ENCODE peak calls at places on chromosome 15, in five cellular contexts. S is cardiac muscle cell; K is neural progenitor cell; R is naive thymus-derived CD4-positive, alpha-beta T cell; M is adrenal gland. U is an unnamed sample.

GRCh38 chr15:59276225-59277178 is 69.9 kb downstream of the LDHAL6B start:
- DNase-seq in S (no peak), K (no peak), M (no peak), R (no peak), U (no peak)

GRCh38 chr15:46386356-46386755 is 751.5 kb downstream of the SQOR start:
- DNase-seq in R (no peak), M (no peak), K (no peak), S (no peak), U (no peak)

GRCh38 chr15:48250640-48251076 is 44.6 kb downstream of the SLC12A1 start:
- DNase-seq in K (peak; percentile 70), M (peak; percentile 56), S (peak; percentile 88), R (peak; percentile 1), U (peak; percentile 87)

GRCh38 chr15:71538181-71538580 is 272.2 kb upstream of the NR2E3 start:
- DNase-seq in M (no peak), S (no peak), K (no peak), R (no peak), U (no peak)

GRCh38 chr15:72873379-72874233 is 90.0 kb upstream of the ADPGK start:
- DNase-seq in K (no peak), M (no peak), R (no peak), S (no peak), U (no peak)

GRCh38 chr15:76386178-76386577 is 49.6 kb downstream of the ISL2 start:
- DNase-seq in R (no peak), S (no peak), K (no peak), M (no peak), U (no peak)

GRCh38 chr15:77645602-77646001 is 12.9 kb upstream of the LINGO1 start:
- DNase-seq in K (no peak), R (no peak), M (no peak), S (no peak), U (no peak)

GRCh38 chr15:29825205-29825604 is 2.9 kb upstream of the TJP1 start:
- DNase-seq in M (no peak), K (no peak), R (peak; percentile 81), S (peak; percentile 35), U (peak; percentile 81)

GRCh38 chr15:85757939-85758654 is 36.6 kb downstream of the KLHL25 start:
- DNase-seq in M (no peak), R (no peak), S (peak; percentile 53), K (no peak), U (no peak)

GRCh38 chr15:32802296-32802936 is 84.6 kb downstream of the GREM1 start:
- DNase-seq in M (no peak), R (no peak), K (no peak), S (peak; percentile 93), U (no peak)

GRCh38 chr15:96767703-96768434 is 437.4 kb downstream of the NR2F2 start:
- DNase-seq in S (no peak), K (no peak), R (no peak), M (no peak), U (no peak)

GRCh38 chr15:85579011-85579701 is 198.8 kb downstream of the AKAP13 start:
- DNase-seq in M (peak; percentile 38), S (peak; percentile 56), K (no peak), R (no peak), U (no peak)

GRCh38 chr15:60787737-60788513 is 309.0 kb upstream of the ICE2 start:
- DNase-seq in S (no peak), K (no peak), R (no peak), M (no peak), U (no peak)

GRCh38 chr15:72155021-72155621 is 36.9 kb downstream of the SENP8 start:
- DNase-seq in R (no peak), K (no peak), S (peak; percentile 48), M (peak; percentile 85), U (peak; percentile 54)

GRCh38 chr15:56342653-56343052 is 22.6 kb upstream of the TEX9 start:
- DNase-seq in R (no peak), K (no peak), M (no peak), S (peak; percentile 33), U (no peak)

GRCh38 chr15:101481381-101481705 is 8.2 kb downstream of the PCSK6 start:
- DNase-seq in M (no peak), S (no peak), R (no peak), K (no peak), U (no peak)

GRCh38 chr15:46366360-46367007 is 731.7 kb downstream of the SQOR start:
- DNase-seq in S (no peak), K (no peak), M (no peak), R (no peak), U (peak; percentile 10)

GRCh38 chr15:89809093-89809786 is 5.4 kb downstream of the ANPEP start:
- DNase-seq in M (no peak), K (peak; percentile 57), R (no peak), S (peak; percentile 44), U (no peak)

GRCh38 chr15:20353966-20354883 is 187.4 kb downstream of the GOLGA6L6 start:
- DNase-seq in S (no peak), K (no peak), M (no peak), R (no peak), U (no peak)

GRCh38 chr15:43514241-43515057 is 3.0 kb upstream of the MAP1A start:
- DNase-seq in M (no peak), R (peak; percentile 17), S (peak; percentile 30), K (peak; percentile 69), U (peak; percentile 51)

GRCh38 chr15:27828721-27829120 is 270.4 kb downstream of the OCA2 start:
- DNase-seq in S (no peak), R (no peak), K (no peak), M (no peak), U (no peak)

GRCh38 chr15:95208988-95209387 is 977.6 kb downstream of the MCTP2 start:
- DNase-seq in S (peak; percentile 2), R (no peak), M (no peak), K (no peak), U (no peak)

GRCh38 chr15:69462030-69462492 is 9.4 kb downstream of the RPLP1 start:
- DNase-seq in S (no peak), R (no peak), K (no peak), M (peak; percentile 82), U (no peak)

GRCh38 chr15:35289029-35289617 is 204.0 kb upstream of the NANOGP8 start:
- DNase-seq in S (peak; percentile 82), M (peak; percentile 26), K (peak; percentile 63), R (no peak), U (peak; percentile 69)

GRCh38 chr15:69154026-69154425 is 6.4 kb upstream of the GLCE start:
- DNase-seq in M (no peak), S (no peak), K (no peak), R (no peak), U (no peak)

GRCh38 chr15:94079459-94079858 is 151.9 kb upstream of the MCTP2 start:
- DNase-seq in K (no peak), S (no peak), M (no peak), R (no peak), U (no peak)

GRCh38 chr15:59524331-59524731 is 86.3 kb downstream of the FAM81A start:
- DNase-seq in K (peak; percentile 8), S (no peak), M (no peak), R (peak; percentile 40), U (no peak)

DNA sequence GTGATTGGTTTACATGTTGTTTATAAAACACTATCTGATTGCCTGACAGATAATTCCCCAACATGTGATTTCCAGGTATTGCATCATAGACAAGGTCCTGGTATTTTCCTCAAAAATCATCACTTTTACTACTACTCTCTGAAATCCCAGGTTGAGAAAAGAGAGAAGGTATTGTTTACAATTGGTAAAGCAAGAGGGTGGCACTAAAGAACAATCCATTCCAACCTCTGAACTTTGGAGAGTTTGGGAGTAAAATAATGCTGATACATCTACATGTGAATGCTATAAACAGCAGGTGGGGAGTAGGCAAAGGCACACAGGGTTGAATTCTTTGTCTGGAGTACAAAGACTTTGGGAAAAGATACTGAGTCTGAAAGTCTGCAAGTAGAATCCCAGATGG is 134.2 kb downstream of the WDR72 start:
- DNase-seq in K (peak; percentile 84), M (no peak), S (no peak), R (no peak), U (no peak)
- H3K4me1 ChIP-seq in K (peaks cover 28% of the 10 kb centered on the region), M (no peaks in the 10 kb centered on the region), S (no peaks in the 10 kb centered on the region), R (no peaks in the 10 kb centered on the region), U (no peaks in the 10 kb centered on the region)

GRCh38 chr15:31435256-31435781 is 108.7 kb downstream of the KLF13 start:
- DNase-seq in R (peak; percentile 91), S (peak; percentile 89), K (peak; percentile 73), M (peak; percentile 73), U (no peak)
- H3K4me1 ChIP-seq in R (peaks cover 57% of the 10 kb centered on the region), S (peaks cover 6% of the 10 kb centered on the region), K (no peaks in the 10 kb centered on the region), M (no peaks in the 10 kb centered on the region), U (no peaks in the 10 kb centered on the region)

DNA sequence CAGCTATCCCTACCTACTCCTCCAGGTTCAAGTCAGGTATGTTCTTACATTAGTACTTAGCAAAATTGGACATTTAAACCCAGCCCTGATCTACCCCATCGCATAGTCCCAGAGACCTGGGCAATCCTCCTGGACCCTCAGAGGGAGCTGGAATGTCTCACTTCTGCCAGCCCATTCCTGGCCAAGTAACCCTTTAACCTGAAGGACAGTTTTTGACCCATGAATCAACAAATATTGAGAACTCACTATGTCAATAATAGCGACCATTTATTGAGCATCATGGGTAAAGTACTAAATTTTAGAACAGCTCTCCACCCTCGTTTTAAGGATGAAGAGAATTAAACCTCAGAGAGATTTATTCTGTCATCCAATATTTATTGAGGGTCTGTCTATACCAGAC is 70.4 kb downstream of the RBPMS2 start:
- DNase-seq in K (no peak), R (no peak), M (no peak), S (no peak), U (no peak)
- H3K4me1 ChIP-seq in K (peaks cover 12% of the 10 kb centered on the region), R (peaks cover 30% of the 10 kb centered on the region), M (peaks cover 18% of the 10 kb centered on the region), S (peaks cover 28% of the 10 kb centered on the region), U (peaks cover 23% of the 10 kb centered on the region)

DNA sequence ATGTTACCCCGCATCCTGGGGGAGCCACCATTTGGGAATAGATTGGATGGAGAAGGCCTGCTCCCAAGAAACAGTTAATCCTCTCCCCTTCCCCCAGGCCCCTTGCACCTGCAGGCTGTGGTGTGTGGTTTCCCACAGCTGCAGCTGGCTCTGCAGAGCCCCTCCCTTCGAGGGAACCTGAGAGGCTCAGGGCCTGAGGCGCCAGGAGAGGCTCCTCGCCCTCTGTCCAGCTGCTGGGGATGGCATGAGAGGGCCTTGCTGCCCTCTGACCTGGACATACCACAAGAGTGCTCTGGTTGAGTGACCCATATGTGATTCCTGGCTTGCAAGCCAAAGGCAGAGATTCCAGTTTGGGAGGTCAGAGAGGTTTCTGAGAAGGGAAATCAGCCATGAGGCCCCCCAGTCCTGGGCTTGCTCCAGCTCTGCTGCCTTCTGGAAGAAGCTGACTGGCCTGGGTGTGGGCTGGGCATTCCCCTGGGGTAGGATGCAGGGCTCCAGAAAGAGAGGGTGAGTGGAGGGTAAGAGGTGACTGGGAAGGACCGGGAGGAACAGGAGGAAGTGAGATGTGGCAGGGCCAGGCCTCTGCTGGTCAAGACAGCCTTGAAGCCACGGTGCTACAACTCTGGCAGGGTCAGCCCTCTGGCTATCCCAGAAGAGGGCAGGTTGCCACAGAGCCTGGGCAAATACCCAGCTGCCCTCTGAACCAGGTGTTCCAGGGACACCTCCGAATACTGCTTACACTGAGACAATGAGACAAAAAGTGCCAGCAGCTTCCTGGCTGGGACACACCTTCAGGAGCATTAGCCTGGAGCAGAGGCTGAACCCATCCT is 16.0 kb upstream of the SRP14 start:
- DNase-seq in K (peak; percentile 73), S (no peak), M (peak; percentile 33), R (peak; percentile 38), U (no peak)
- H3K4me1 ChIP-seq in K (peaks cover 21% of the 10 kb centered on the region), S (peaks cover 9% of the 10 kb centered on the region), M (peaks cover 3% of the 10 kb centered on the region), R (peaks cover 43% of the 10 kb centered on the region), U (peaks cover 4% of the 10 kb centered on the region)

GRCh38 chr15:66782785-66783184 is 80.7 kb downstream of the SMAD6 start:
- DNase-seq in M (no peak), R (no peak), S (no peak), K (no peak), U (no peak)
- H3K4me1 ChIP-seq in M (no peaks in the 10 kb centered on the region), R (no peaks in the 10 kb centered on the region), S (peaks cover 22% of the 10 kb centered on the region), K (peaks cover 11% of the 10 kb centered on the region), U (peaks cover 21% of the 10 kb centered on the region)